ENCODE peak calls at places on chromosome 16, in four cellular contexts. One of them, this sample, is unnamed.

GRCh38 chr16:88633684-88634140 is 4.7 kb upstream of the IL17C start:
- DNase-seq in RKO: peak; percentile 50
- DNase-seq in body of pancreas: no peak
- DNase-seq in AG04449: no peak
- DNase-seq in this sample: peak; percentile 60

GRCh38 chr16:48540222-48540900 is 69.6 kb downstream of the N4BP1 start:
- DNase-seq in body of pancreas: no peak
- DNase-seq in RKO: no peak
- DNase-seq in AG04449: no peak
- DNase-seq in this sample: no peak

GRCh38 chr16:65002265-65002664 is 119.6 kb downstream of the CDH11 start:
- DNase-seq in AG04449: peak; percentile 77
- DNase-seq in body of pancreas: no peak
- DNase-seq in RKO: no peak
- DNase-seq in this sample: no peak

GRCh38 chr16:70529051-70529777 is 5.6 kb downstream of the SF3B3 start:
- DNase-seq in RKO: peak; percentile 82
- DNase-seq in body of pancreas: no peak
- DNase-seq in AG04449: no peak
- DNase-seq in this sample: no peak

GRCh38 chr16:87056083-87056482 is 261.1 kb downstream of the C16orf95 start:
- DNase-seq in AG04449: no peak
- DNase-seq in RKO: no peak
- DNase-seq in body of pancreas: no peak
- DNase-seq in this sample: no peak

GRCh38 chr16:29996773-29997250 is 771 bp downstream of the INO80E start:
- DNase-seq in body of pancreas: no peak
- DNase-seq in RKO: peak; percentile 50
- DNase-seq in AG04449: no peak
- DNase-seq in this sample: no peak

GRCh38 chr16:50458694-50459271 is 89.4 kb upstream of the NKD1 start:
- DNase-seq in AG04449: no peak
- DNase-seq in RKO: no peak
- DNase-seq in body of pancreas: no peak
- DNase-seq in this sample: no peak

GRCh38 chr16:50152386-50152806 is 710 bp upstream of the TENT4B start:
- DNase-seq in RKO: peak; percentile 59
- DNase-seq in body of pancreas: peak; percentile 40
- DNase-seq in AG04449: no peak
- DNase-seq in this sample: peak; percentile 64

GRCh38 chr16:84286568-84287220 is 8.0 kb upstream of the WFDC1 start:
- DNase-seq in AG04449: no peak
- DNase-seq in RKO: no peak
- DNase-seq in body of pancreas: peak; percentile 21
- DNase-seq in this sample: no peak

GRCh38 chr16:24009060-24009459 is 173.3 kb downstream of the PRKCB start:
- DNase-seq in AG04449: no peak
- DNase-seq in RKO: no peak
- DNase-seq in body of pancreas: no peak
- DNase-seq in this sample: no peak

GRCh38 chr16:8146613-8147012 is 443.7 kb downstream of the TMEM114 start:
- DNase-seq in AG04449: no peak
- DNase-seq in body of pancreas: no peak
- DNase-seq in RKO: no peak
- DNase-seq in this sample: no peak

GRCh38 chr16:51682905-51683304 is 531.8 kb upstream of the SALL1 start:
- DNase-seq in AG04449: no peak
- DNase-seq in RKO: no peak
- DNase-seq in body of pancreas: no peak
- DNase-seq in this sample: no peak

GRCh38 chr16:18804540-18804939 is 3.2 kb upstream of the ARL6IP1 start:
- DNase-seq in RKO: no peak
- DNase-seq in AG04449: no peak
- DNase-seq in body of pancreas: no peak
- DNase-seq in this sample: no peak

GRCh38 chr16:47928008-47928407 is 227.8 kb downstream of the ABCC12 start:
- DNase-seq in body of pancreas: no peak
- DNase-seq in AG04449: no peak
- DNase-seq in RKO: no peak
- DNase-seq in this sample: no peak

GRCh38 chr16:10740000-10740844 is 3.4 kb upstream of the NUBP1 start:
- DNase-seq in RKO: no peak
- DNase-seq in body of pancreas: peak; percentile 67
- DNase-seq in AG04449: no peak
- DNase-seq in this sample: no peak

GRCh38 chr16:57235128-57236092 is 9.6 kb upstream of the ARL2BP start:
- DNase-seq in AG04449: no peak
- DNase-seq in body of pancreas: no peak
- DNase-seq in RKO: peak; percentile 85
- DNase-seq in this sample: no peak

GRCh38 chr16:10571354-10571753 is 9.0 kb downstream of the EMP2 start:
- DNase-seq in body of pancreas: no peak
- DNase-seq in AG04449: no peak
- DNase-seq in RKO: no peak
- DNase-seq in this sample: no peak

GRCh38 chr16:82639666-82640336 is 13.0 kb downstream of the CDH13 start:
- DNase-seq in body of pancreas: peak; percentile 26
- DNase-seq in RKO: peak; percentile 43
- DNase-seq in AG04449: no peak
- DNase-seq in this sample: peak; percentile 6

GRCh38 chr16:19506965-19507364 is 14.9 kb downstream of the GDE1 start:
- DNase-seq in body of pancreas: no peak
- DNase-seq in RKO: no peak
- DNase-seq in AG04449: no peak
- DNase-seq in this sample: no peak

GRCh38 chr16:75306102-75306762 is 54.8 kb upstream of the BCAR1 start:
- DNase-seq in AG04449: no peak
- DNase-seq in RKO: no peak
- DNase-seq in body of pancreas: peak; percentile 59
- DNase-seq in this sample: no peak

GRCh38 chr16:56747486-56748045 is 17.6 kb downstream of the NUP93 start:
- DNase-seq in RKO: no peak
- DNase-seq in body of pancreas: no peak
- DNase-seq in AG04449: no peak
- DNase-seq in this sample: no peak

GRCh38 chr16:1874854-1875253 is 2.9 kb upstream of the MEIOB start:
- DNase-seq in AG04449: no peak
- DNase-seq in body of pancreas: no peak
- DNase-seq in RKO: no peak
- DNase-seq in this sample: no peak

GRCh38 chr16:72429566-72430160 is 257.7 kb upstream of the PMFBP1 start:
- DNase-seq in AG04449: no peak
- DNase-seq in RKO: no peak
- DNase-seq in body of pancreas: no peak
- DNase-seq in this sample: no peak

GRCh38 chr16:22190169-22191088 is 15.6 kb upstream of the EEF2K start:
- DNase-seq in body of pancreas: peak; percentile 100
- DNase-seq in RKO: peak; percentile 98
- DNase-seq in AG04449: peak; percentile 97
- DNase-seq in this sample: peak; percentile 98

GRCh38 chr16:83913234-83913633 is 14.3 kb downstream of the MLYCD start:
- DNase-seq in RKO: no peak
- DNase-seq in body of pancreas: no peak
- DNase-seq in AG04449: no peak
- DNase-seq in this sample: no peak

GRCh38 chr16:73037331-73037745 is 10.6 kb downstream of the ZFHX3 start:
- DNase-seq in body of pancreas: peak; percentile 35
- DNase-seq in RKO: no peak
- DNase-seq in AG04449: no peak
- DNase-seq in this sample: no peak

GRCh38 chr16:88790312-88791150 is 5.5 kb upstream of the PIEZO1 start:
- DNase-seq in body of pancreas: no peak
- DNase-seq in AG04449: no peak
- DNase-seq in RKO: no peak
- DNase-seq in this sample: peak; percentile 53

GRCh38 chr16:67092227-67092626 is 17.5 kb upstream of the PHAF1 start:
- DNase-seq in AG04449: peak; percentile 82
- DNase-seq in body of pancreas: no peak
- DNase-seq in RKO: no peak
- DNase-seq in this sample: no peak

GRCh38 chr16:31128711-31129567 is 6.6 kb downstream of the PRSS8 start:
- DNase-seq in AG04449: no peak
- DNase-seq in RKO: no peak
- DNase-seq in body of pancreas: peak; percentile 70
- DNase-seq in this sample: no peak

GRCh38 chr16:4110680-4111079 is 5.6 kb downstream of the ADCY9 start:
- DNase-seq in RKO: no peak
- DNase-seq in AG04449: no peak
- DNase-seq in body of pancreas: no peak
- DNase-seq in this sample: no peak